ENCODE peak calls at places on chromosome 15, in seven cellular contexts. F is foreskin fibroblast, P is progenitor cell of endocrine pancreas, J is fibroblast of pulmonary artery, D is NCI-H1436, C is Daoy, V is ELR. E is an unnamed sample.

GRCh38 chr15:92707880-92708551 is 52.4 kb upstream of the FAM174B start:
- DNase-seq in J (peak), C (peak), F (no peak), D (no peak), V (no peak), P (no peak), E (no peak)

GRCh38 chr15:88196961-88197360 is 59.6 kb downstream of the NTRK3 start:
- DNase-seq in C (no peak), V (no peak), F (no peak), J (no peak), D (no peak), P (no peak), E (no peak)

GRCh38 chr15:97071658-97072057 is 741.2 kb downstream of the NR2F2 start:
- DNase-seq in J (no peak), V (peak), F (no peak), D (no peak), P (no peak), C (no peak), E (no peak)

GRCh38 chr15:90059208-90059985 is 42.9 kb downstream of the IDH2 start:
- DNase-seq in F (no peak), P (no peak), J (no peak), D (no peak), V (no peak), C (no peak), E (peak)

GRCh38 chr15:92377083-92377789 is 16.4 kb upstream of the ST8SIA2 start:
- DNase-seq in J (no peak), C (peak), F (no peak), V (no peak), D (no peak), P (no peak), E (no peak)

GRCh38 chr15:41556657-41557056 is 2.4 kb upstream of the TYRO3 start:
- DNase-seq in C (no peak), V (no peak), D (no peak), J (no peak), P (no peak), F (no peak), E (no peak)

GRCh38 chr15:59296181-59296617 is 76.5 kb downstream of the MYO1E start:
- DNase-seq in D (no peak), F (peak), P (no peak), V (peak), J (peak), C (peak), E (peak)

GRCh38 chr15:68797157-68797556 is 23.5 kb downstream of the ANP32A start:
- DNase-seq in V (no peak), F (no peak), D (no peak), P (no peak), J (no peak), C (no peak), E (no peak)

GRCh38 chr15:95912280-95912625 is 418.2 kb upstream of the NR2F2 start:
- DNase-seq in C (no peak), J (no peak), V (no peak), P (no peak), F (no peak), D (no peak), E (no peak)

GRCh38 chr15:87619161-87619960 is 637.2 kb downstream of the NTRK3 start:
- DNase-seq in J (peak), V (peak), F (peak), C (peak), P (no peak), D (no peak), E (no peak)

GRCh38 chr15:66646308-66646707 is 55.7 kb upstream of the SMAD6 start:
- DNase-seq in F (peak), V (no peak), D (no peak), J (peak), C (peak), P (no peak), E (no peak)

GRCh38 chr15:65066001-65066634 is 1.7 kb downstream of the RASL12 start:
- DNase-seq in F (no peak), J (peak), V (peak), P (no peak), C (peak), D (no peak), E (no peak)

GRCh38 chr15:41241251-41241964 is 10.3 kb downstream of the CHP1 start:
- DNase-seq in J (peak), C (peak), V (no peak), F (no peak), D (peak), P (no peak), E (peak)

GRCh38 chr15:70955151-70955550 is 62.5 kb downstream of the LRRC49 start:
- DNase-seq in C (peak), F (peak), D (no peak), P (no peak), J (peak), V (peak), E (no peak)

GRCh38 chr15:97849183-97849582 is 111.3 kb upstream of the ARRDC4 start:
- DNase-seq in J (no peak), F (no peak), D (no peak), C (no peak), V (no peak), P (no peak), E (no peak)

GRCh38 chr15:31591908-31592307 is 265.3 kb downstream of the KLF13 start:
- DNase-seq in D (no peak), V (no peak), C (no peak), J (no peak), F (no peak), P (no peak), E (no peak)

GRCh38 chr15:80151576-80151975 is 1.2 kb upstream of the FAH start:
- DNase-seq in P (no peak), C (no peak), J (no peak), D (no peak), V (no peak), F (no peak), E (no peak)

GRCh38 chr15:91151781-91152563 is 51.9 kb downstream of the SV2B start:
- DNase-seq in F (no peak), C (no peak), D (no peak), J (no peak), V (no peak), P (no peak), E (no peak)

GRCh38 chr15:44029003-44029402 is 166.1 kb downstream of the FRMD5 start:
- DNase-seq in F (no peak), C (peak), V (no peak), D (no peak), P (no peak), J (peak), E (no peak)

GRCh38 chr15:72554471-72555425 is 80.6 kb downstream of the ARIH1 start:
- DNase-seq in C (peak), V (peak), F (peak), P (no peak), D (no peak), J (peak), E (no peak)

E was measured in NCI-H2081.